ENCODE peak calls at places on chromosomes 16 and 17, in five cellular contexts. N is NCI-H1694, Q is fibroblast of the aortic adventitia, M is AG09309, A is upper lobe of right lung. E is an unnamed sample.

GRCh38 chr17:36197389-36197708 is 791 bp upstream of the CCL3L1 start:
- DNase-seq in N (no peak), M (no peak), A (no peak), Q (no peak), E (peak; percentile 81)

GRCh38 chr17:79779088-79779529 is 1.2 kb downstream of the CBX2 start:
- DNase-seq in N (no peak), M (no peak), A (peak; percentile 63), Q (no peak), E (no peak)

GRCh38 chr16:86517652-86518258 is 7.4 kb downstream of the FOXF1 start:
- DNase-seq in Q (peak; percentile 68), A (no peak), M (no peak), N (no peak), E (peak; percentile 55)

GRCh38 chr17:64009571-64010402 is 10.6 kb downstream of the ICAM2 start:
- DNase-seq in N (no peak), M (no peak), Q (no peak), A (no peak), E (no peak)

GRCh38 chr17:39027037-39027436 is 59.8 kb upstream of the FBXO47 start:
- DNase-seq in Q (peak; percentile 26), N (peak; percentile 57), A (peak; percentile 83), M (no peak), E (no peak)

GRCh38 chr16:79170565-79171242 is 429.8 kb downstream of the MAF start:
- DNase-seq in M (no peak), Q (no peak), N (no peak), A (no peak), E (no peak)

GRCh38 chr17:65656390-65657250 is 95.2 kb upstream of the AXIN2 start:
- DNase-seq in Q (peak; percentile 31), N (no peak), A (no peak), M (no peak), E (no peak)

GRCh38 chr16:88993006-88993787 is 16.2 kb upstream of the CBFA2T3 start:
- DNase-seq in A (no peak), N (peak; percentile 60), Q (no peak), M (no peak), E (peak; percentile 85)

GRCh38 chr17:61593404-61593803 is 2.4 kb upstream of the NACA2 start:
- DNase-seq in A (no peak), N (no peak), Q (peak; percentile 14), M (no peak), E (no peak)

GRCh38 chr17:29444589-29444988 is 54.4 kb downstream of the TAOK1 start:
- DNase-seq in A (no peak), Q (peak; percentile 64), M (peak; percentile 13), N (no peak), E (no peak)

GRCh38 chr17:46783031-46783593 is 35.4 kb downstream of the WNT3 start:
- DNase-seq in Q (no peak), N (no peak), A (no peak), M (no peak), E (no peak)

GRCh38 chr17:29059281-29059680 is 16.3 kb downstream of the PIPOX start:
- DNase-seq in Q (peak; percentile 47), A (no peak), N (no peak), M (no peak), E (no peak)

GRCh38 chr17:41352597-41353366 is 2.2 kb upstream of the KRT33A start:
- DNase-seq in N (no peak), A (no peak), Q (no peak), M (no peak), E (no peak)

GRCh38 chr16:31135535-31136286 is at the start of gene PRSS8:
- DNase-seq in A (peak; percentile 95), Q (no peak), M (no peak), N (no peak), E (no peak)

GRCh38 chr16:86203557-86204275 is 304.8 kb downstream of the IRF8 start:
- DNase-seq in N (no peak), M (no peak), Q (no peak), A (no peak), E (no peak)

GRCh38 chr17:66777689-66778225 is 57.2 kb upstream of the CACNG5 start:
- DNase-seq in N (no peak), A (peak; percentile 79), Q (peak; percentile 22), M (no peak), E (no peak)

GRCh38 chr17:75899353-75899752 is 2.6 kb upstream of the TRIM65 start:
- DNase-seq in A (no peak), M (no peak), N (no peak), Q (no peak), E (no peak)

GRCh38 chr16:79707867-79708266 is 107.3 kb upstream of the MAF start:
- DNase-seq in Q (peak; percentile 35), N (no peak), A (no peak), M (no peak), E (no peak)

GRCh38 chr17:48494335-48494734 is 36.5 kb downstream of the HOXB1 start:
- DNase-seq in N (no peak), M (no peak), Q (peak; percentile 88), A (no peak), E (no peak)

GRCh38 chr16:23673971-23674614 is 4.6 kb upstream of the PLK1 start:
- DNase-seq in M (no peak), A (no peak), N (no peak), Q (no peak), E (no peak)

GRCh38 chr17:3802461-3803307 is 1.7 kb upstream of the ITGAE start:
- DNase-seq in M (peak; percentile 59), N (no peak), A (no peak), Q (peak; percentile 87), E (no peak)

GRCh38 chr16:89863741-89864391 is 9.5 kb upstream of the TCF25 start:
- DNase-seq in Q (peak; percentile 48), N (no peak), A (peak; percentile 76), M (no peak), E (peak; percentile 46)

GRCh38 chr17:50063516-50064252 is 7.8 kb downstream of the ITGA3 start:
- DNase-seq in A (no peak), Q (no peak), M (no peak), N (no peak), E (no peak)

GRCh38 chr17:35313875-35314409 is 59.5 kb downstream of the SLFN11 start:
- DNase-seq in M (no peak), Q (no peak), A (peak; percentile 63), N (no peak), E (no peak)

GRCh38 chr17:29048440-29049360 is 5.8 kb downstream of the PIPOX start:
- DNase-seq in N (peak; percentile 72), Q (no peak), A (no peak), M (no peak), E (peak; percentile 23)

E was measured in NAMALWA.